ENCODE peak calls at places on chromosomes 12 and 14, in seven cellular contexts. One of them, this sample, is unnamed.

GRCh38 chr14:89330236-89331002 is 86.6 kb downstream of the FOXN3 start:
- DNase-seq in AG04450: peak
- DNase-seq in activated CD4-positive, alpha-beta memory T cell treated with anti-CD3 and anti-CD28 coated beads, Interleukin-2, amount 10 ng/mL, durations not matched to agents 7 days and 5 days: no peak
- DNase-seq in T-helper 2 cell: no peak
- DNase-seq in astrocyte of the spinal cord: peak
- DNase-seq in HuH-7.5: no peak
- DNase-seq in hypothalamus: no peak
- DNase-seq in this sample: no peak

GRCh38 chr12:113259499-113259953 is 38.3 kb downstream of the TPCN1 start:
- DNase-seq in astrocyte of the spinal cord: no peak
- DNase-seq in HuH-7.5: no peak
- DNase-seq in AG04450: no peak
- DNase-seq in T-helper 2 cell: no peak
- DNase-seq in hypothalamus: peak
- DNase-seq in activated CD4-positive, alpha-beta memory T cell treated with anti-CD3 and anti-CD28 coated beads, Interleukin-2, amount 10 ng/mL, durations not matched to agents 7 days and 5 days: no peak
- DNase-seq in this sample: no peak

GRCh38 chr14:65346895-65347294 is 65.6 kb upstream of the FUT8 start:
- DNase-seq in HuH-7.5: no peak
- DNase-seq in AG04450: no peak
- DNase-seq in activated CD4-positive, alpha-beta memory T cell treated with anti-CD3 and anti-CD28 coated beads, Interleukin-2, amount 10 ng/mL, durations not matched to agents 7 days and 5 days: no peak
- DNase-seq in hypothalamus: peak
- DNase-seq in T-helper 2 cell: no peak
- DNase-seq in astrocyte of the spinal cord: no peak
- DNase-seq in this sample: no peak

GRCh38 chr12:110658882-110659281 is 30.0 kb downstream of the HVCN1 start:
- DNase-seq in astrocyte of the spinal cord: no peak
- DNase-seq in T-helper 2 cell: no peak
- DNase-seq in HuH-7.5: no peak
- DNase-seq in AG04450: no peak
- DNase-seq in hypothalamus: peak
- DNase-seq in activated CD4-positive, alpha-beta memory T cell treated with anti-CD3 and anti-CD28 coated beads, Interleukin-2, amount 10 ng/mL, durations not matched to agents 7 days and 5 days: no peak
- DNase-seq in this sample: no peak

GRCh38 chr12:51011960-51012359 is 14.2 kb downstream of the SLC11A2 start:
- DNase-seq in T-helper 2 cell: no peak
- DNase-seq in hypothalamus: no peak
- DNase-seq in HuH-7.5: no peak
- DNase-seq in AG04450: no peak
- DNase-seq in astrocyte of the spinal cord: no peak
- DNase-seq in activated CD4-positive, alpha-beta memory T cell treated with anti-CD3 and anti-CD28 coated beads, Interleukin-2, amount 10 ng/mL, durations not matched to agents 7 days and 5 days: no peak
- DNase-seq in this sample: no peak

GRCh38 chr14:50476134-50476533 is 56.2 kb downstream of the MAP4K5 start:
- DNase-seq in activated CD4-positive, alpha-beta memory T cell treated with anti-CD3 and anti-CD28 coated beads, Interleukin-2, amount 10 ng/mL, durations not matched to agents 7 days and 5 days: no peak
- DNase-seq in HuH-7.5: no peak
- DNase-seq in astrocyte of the spinal cord: no peak
- DNase-seq in T-helper 2 cell: no peak
- DNase-seq in AG04450: no peak
- DNase-seq in hypothalamus: no peak
- DNase-seq in this sample: no peak

GRCh38 chr14:63770187-63770807 is 42.4 kb upstream of the SGPP1 start:
- DNase-seq in activated CD4-positive, alpha-beta memory T cell treated with anti-CD3 and anti-CD28 coated beads, Interleukin-2, amount 10 ng/mL, durations not matched to agents 7 days and 5 days: peak
- DNase-seq in hypothalamus: peak
- DNase-seq in T-helper 2 cell: peak
- DNase-seq in astrocyte of the spinal cord: peak
- DNase-seq in AG04450: peak
- DNase-seq in HuH-7.5: peak
- DNase-seq in this sample: peak

GRCh38 chr14:89032086-89032649 is 207.7 kb downstream of the TTC8 start:
- DNase-seq in activated CD4-positive, alpha-beta memory T cell treated with anti-CD3 and anti-CD28 coated beads, Interleukin-2, amount 10 ng/mL, durations not matched to agents 7 days and 5 days: no peak
- DNase-seq in AG04450: no peak
- DNase-seq in hypothalamus: no peak
- DNase-seq in T-helper 2 cell: no peak
- DNase-seq in astrocyte of the spinal cord: no peak
- DNase-seq in HuH-7.5: no peak
- DNase-seq in this sample: no peak

GRCh38 chr14:72451081-72451972 is 442.6 kb downstream of the DPF3 start:
- DNase-seq in activated CD4-positive, alpha-beta memory T cell treated with anti-CD3 and anti-CD28 coated beads, Interleukin-2, amount 10 ng/mL, durations not matched to agents 7 days and 5 days: peak
- DNase-seq in HuH-7.5: no peak
- DNase-seq in hypothalamus: peak
- DNase-seq in AG04450: no peak
- DNase-seq in astrocyte of the spinal cord: no peak
- DNase-seq in T-helper 2 cell: peak
- DNase-seq in this sample: peak

GRCh38 chr14:101173698-101174521 is 270.4 kb upstream of the RTL1 start:
- DNase-seq in hypothalamus: no peak
- DNase-seq in astrocyte of the spinal cord: no peak
- DNase-seq in activated CD4-positive, alpha-beta memory T cell treated with anti-CD3 and anti-CD28 coated beads, Interleukin-2, amount 10 ng/mL, durations not matched to agents 7 days and 5 days: peak
- DNase-seq in AG04450: no peak
- DNase-seq in T-helper 2 cell: no peak
- DNase-seq in HuH-7.5: no peak
- DNase-seq in this sample: no peak

GRCh38 chr12:105330938-105331804 is 680 bp downstream of the C12orf75 start:
- DNase-seq in HuH-7.5: peak
- DNase-seq in astrocyte of the spinal cord: peak
- DNase-seq in activated CD4-positive, alpha-beta memory T cell treated with anti-CD3 and anti-CD28 coated beads, Interleukin-2, amount 10 ng/mL, durations not matched to agents 7 days and 5 days: peak
- DNase-seq in hypothalamus: peak
- DNase-seq in AG04450: no peak
- DNase-seq in T-helper 2 cell: peak
- DNase-seq in this sample: no peak

GRCh38 chr12:5165296-5165970 is 121.8 kb downstream of the KCNA5 start:
- DNase-seq in astrocyte of the spinal cord: no peak
- DNase-seq in HuH-7.5: no peak
- DNase-seq in activated CD4-positive, alpha-beta memory T cell treated with anti-CD3 and anti-CD28 coated beads, Interleukin-2, amount 10 ng/mL, durations not matched to agents 7 days and 5 days: no peak
- DNase-seq in T-helper 2 cell: no peak
- DNase-seq in AG04450: no peak
- DNase-seq in hypothalamus: no peak
- DNase-seq in this sample: no peak

GRCh38 chr14:23578560-23579310 is at the start of gene JPH4:
- DNase-seq in T-helper 2 cell: no peak
- DNase-seq in HuH-7.5: no peak
- DNase-seq in AG04450: no peak
- DNase-seq in astrocyte of the spinal cord: no peak
- DNase-seq in hypothalamus: peak
- DNase-seq in activated CD4-positive, alpha-beta memory T cell treated with anti-CD3 and anti-CD28 coated beads, Interleukin-2, amount 10 ng/mL, durations not matched to agents 7 days and 5 days: no peak
- DNase-seq in this sample: no peak

GRCh38 chr12:81588609-81589008 is 170.5 kb downstream of the PPFIA2 start:
- DNase-seq in hypothalamus: no peak
- DNase-seq in astrocyte of the spinal cord: no peak
- DNase-seq in activated CD4-positive, alpha-beta memory T cell treated with anti-CD3 and anti-CD28 coated beads, Interleukin-2, amount 10 ng/mL, durations not matched to agents 7 days and 5 days: no peak
- DNase-seq in HuH-7.5: no peak
- DNase-seq in AG04450: no peak
- DNase-seq in T-helper 2 cell: no peak
- DNase-seq in this sample: no peak

GRCh38 chr14:31229638-31230229 is 22.1 kb upstream of the HECTD1 start:
- DNase-seq in HuH-7.5: peak
- DNase-seq in activated CD4-positive, alpha-beta memory T cell treated with anti-CD3 and anti-CD28 coated beads, Interleukin-2, amount 10 ng/mL, durations not matched to agents 7 days and 5 days: no peak
- DNase-seq in hypothalamus: peak
- DNase-seq in AG04450: peak
- DNase-seq in astrocyte of the spinal cord: peak
- DNase-seq in T-helper 2 cell: no peak
- DNase-seq in this sample: no peak

GRCh38 chr12:105706321-105706972 is 376.0 kb downstream of the C12orf75 start:
- DNase-seq in hypothalamus: peak
- DNase-seq in astrocyte of the spinal cord: peak
- DNase-seq in activated CD4-positive, alpha-beta memory T cell treated with anti-CD3 and anti-CD28 coated beads, Interleukin-2, amount 10 ng/mL, durations not matched to agents 7 days and 5 days: no peak
- DNase-seq in HuH-7.5: no peak
- DNase-seq in AG04450: peak
- DNase-seq in T-helper 2 cell: no peak
- DNase-seq in this sample: no peak

GRCh38 chr12:89918172-89918880 is 209.7 kb upstream of the ATP2B1 start:
- DNase-seq in HuH-7.5: peak
- DNase-seq in AG04450: no peak
- DNase-seq in activated CD4-positive, alpha-beta memory T cell treated with anti-CD3 and anti-CD28 coated beads, Interleukin-2, amount 10 ng/mL, durations not matched to agents 7 days and 5 days: no peak
- DNase-seq in hypothalamus: no peak
- DNase-seq in T-helper 2 cell: no peak
- DNase-seq in astrocyte of the spinal cord: no peak
- DNase-seq in this sample: no peak

GRCh38 chr12:2856051-2856450 is 788 bp downstream of the TEX52 start:
- DNase-seq in T-helper 2 cell: no peak
- DNase-seq in hypothalamus: no peak
- DNase-seq in activated CD4-positive, alpha-beta memory T cell treated with anti-CD3 and anti-CD28 coated beads, Interleukin-2, amount 10 ng/mL, durations not matched to agents 7 days and 5 days: no peak
- DNase-seq in astrocyte of the spinal cord: no peak
- DNase-seq in AG04450: no peak
- DNase-seq in HuH-7.5: no peak
- DNase-seq in this sample: no peak

GRCh38 chr12:60494249-60494648 is 898.4 kb downstream of the SLC16A7 start:
- DNase-seq in astrocyte of the spinal cord: peak
- DNase-seq in HuH-7.5: peak
- DNase-seq in activated CD4-positive, alpha-beta memory T cell treated with anti-CD3 and anti-CD28 coated beads, Interleukin-2, amount 10 ng/mL, durations not matched to agents 7 days and 5 days: no peak
- DNase-seq in T-helper 2 cell: no peak
- DNase-seq in hypothalamus: no peak
- DNase-seq in AG04450: peak
- DNase-seq in this sample: no peak

GRCh38 chr12:43285248-43285647 is 266.8 kb downstream of the ADAMTS20 start:
- DNase-seq in AG04450: peak
- DNase-seq in activated CD4-positive, alpha-beta memory T cell treated with anti-CD3 and anti-CD28 coated beads, Interleukin-2, amount 10 ng/mL, durations not matched to agents 7 days and 5 days: no peak
- DNase-seq in astrocyte of the spinal cord: peak
- DNase-seq in T-helper 2 cell: no peak
- DNase-seq in HuH-7.5: no peak
- DNase-seq in hypothalamus: no peak
- DNase-seq in this sample: no peak

GRCh38 chr12:25980035-25980434 is 21.6 kb downstream of the RASSF8 start:
- DNase-seq in T-helper 2 cell: no peak
- DNase-seq in AG04450: no peak
- DNase-seq in activated CD4-positive, alpha-beta memory T cell treated with anti-CD3 and anti-CD28 coated beads, Interleukin-2, amount 10 ng/mL, durations not matched to agents 7 days and 5 days: no peak
- DNase-seq in HuH-7.5: no peak
- DNase-seq in astrocyte of the spinal cord: no peak
- DNase-seq in hypothalamus: no peak
- DNase-seq in this sample: no peak

GRCh38 chr12:7935773-7936581 is at the start of gene SLC2A3:
- DNase-seq in activated CD4-positive, alpha-beta memory T cell treated with anti-CD3 and anti-CD28 coated beads, Interleukin-2, amount 10 ng/mL, durations not matched to agents 7 days and 5 days: peak
- DNase-seq in hypothalamus: peak
- DNase-seq in T-helper 2 cell: peak
- DNase-seq in HuH-7.5: no peak
- DNase-seq in astrocyte of the spinal cord: peak
- DNase-seq in AG04450: peak
- DNase-seq in this sample: peak

GRCh38 chr14:103763730-103764488 is 48.3 kb downstream of the ZFYVE21 start:
- DNase-seq in AG04450: no peak
- DNase-seq in hypothalamus: no peak
- DNase-seq in HuH-7.5: no peak
- DNase-seq in activated CD4-positive, alpha-beta memory T cell treated with anti-CD3 and anti-CD28 coated beads, Interleukin-2, amount 10 ng/mL, durations not matched to agents 7 days and 5 days: no peak
- DNase-seq in T-helper 2 cell: no peak
- DNase-seq in astrocyte of the spinal cord: no peak
- DNase-seq in this sample: no peak

GRCh38 chr14:105497671-105498429 is 6.8 kb downstream of the TEDC1 start:
- DNase-seq in activated CD4-positive, alpha-beta memory T cell treated with anti-CD3 and anti-CD28 coated beads, Interleukin-2, amount 10 ng/mL, durations not matched to agents 7 days and 5 days: no peak
- DNase-seq in astrocyte of the spinal cord: no peak
- DNase-seq in hypothalamus: no peak
- DNase-seq in HuH-7.5: peak
- DNase-seq in T-helper 2 cell: no peak
- DNase-seq in AG04450: no peak
- DNase-seq in this sample: no peak

GRCh38 chr12:12297201-12297830 is 30.5 kb upstream of the LRP6 start:
- DNase-seq in astrocyte of the spinal cord: no peak
- DNase-seq in AG04450: no peak
- DNase-seq in activated CD4-positive, alpha-beta memory T cell treated with anti-CD3 and anti-CD28 coated beads, Interleukin-2, amount 10 ng/mL, durations not matched to agents 7 days and 5 days: no peak
- DNase-seq in HuH-7.5: no peak
- DNase-seq in hypothalamus: no peak
- DNase-seq in T-helper 2 cell: no peak
- DNase-seq in this sample: no peak

GRCh38 chr12:42421844-42422779 is 96.1 kb downstream of the PPHLN1 start:
- DNase-seq in hypothalamus: no peak
- DNase-seq in astrocyte of the spinal cord: peak
- DNase-seq in HuH-7.5: no peak
- DNase-seq in activated CD4-positive, alpha-beta memory T cell treated with anti-CD3 and anti-CD28 coated beads, Interleukin-2, amount 10 ng/mL, durations not matched to agents 7 days and 5 days: no peak
- DNase-seq in T-helper 2 cell: no peak
- DNase-seq in AG04450: peak
- DNase-seq in this sample: no peak

GRCh38 chr14:72416892-72417291 is 477.0 kb downstream of the DPF3 start:
- DNase-seq in AG04450: no peak
- DNase-seq in astrocyte of the spinal cord: no peak
- DNase-seq in hypothalamus: no peak
- DNase-seq in activated CD4-positive, alpha-beta memory T cell treated with anti-CD3 and anti-CD28 coated beads, Interleukin-2, amount 10 ng/mL, durations not matched to agents 7 days and 5 days: no peak
- DNase-seq in T-helper 2 cell: no peak
- DNase-seq in HuH-7.5: no peak
- DNase-seq in this sample: no peak

GRCh38 chr12:80230068-80230467 is 130.7 kb downstream of the OTOGL start:
- DNase-seq in HuH-7.5: no peak
- DNase-seq in T-helper 2 cell: no peak
- DNase-seq in AG04450: no peak
- DNase-seq in hypothalamus: no peak
- DNase-seq in astrocyte of the spinal cord: peak
- DNase-seq in activated CD4-positive, alpha-beta memory T cell treated with anti-CD3 and anti-CD28 coated beads, Interleukin-2, amount 10 ng/mL, durations not matched to agents 7 days and 5 days: no peak
- DNase-seq in this sample: no peak

This sample was measured in effector CD4-positive, alpha-beta T cell.